ENCODE peak calls at places on chromosome 10, in nine cellular contexts. Z is amniotic stem cell; J is T1000; M is activated CD8-positive, alpha-beta memory T cell treated with anti-CD3 and anti-CD28 coated beads, Interleukin-2, amount 10 ng/mL, durations not matched to agents 7 days and 5 days; I is NCI-H345; N is HT1080; X is activated CD4-positive, alpha-beta T cell treated with anti-CD3 and anti-CD28 coated beads, Interleukin-2, amount 50 U/mL, for 4 hours; R is breast epithelium; L is astrocyte. S is an unnamed sample.

GRCh38 chr10:50437248-50437647 is 185.9 kb upstream of the ASAH2 start:
- DNase-seq in Z (no peak), J (no peak), M (no peak), I (no peak), N (no peak), X (no peak), R (no peak), L (no peak), S (no peak)

GRCh38 chr10:5343561-5343960 is 21.2 kb upstream of the UCN3 start:
- DNase-seq in Z (no peak), J (no peak), M (no peak), I (no peak), N (peak), X (no peak), R (no peak), L (no peak), S (no peak)

GRCh38 chr10:690227-691161 is 1.0 kb upstream of the DIP2C start:
- DNase-seq in Z (no peak), J (no peak), M (no peak), I (no peak), N (no peak), X (no peak), R (no peak), L (no peak), S (no peak)

GRCh38 chr10:52814506-52814905 is 41.9 kb upstream of the MBL2 start:
- DNase-seq in Z (no peak), J (no peak), M (no peak), I (no peak), N (no peak), X (no peak), R (no peak), L (no peak), S (no peak)

GRCh38 chr10:75600833-75601232 is 169.4 kb downstream of the LRMDA start:
- DNase-seq in Z (no peak), J (no peak), M (no peak), I (no peak), N (no peak), X (no peak), R (no peak), L (no peak), S (no peak)

GRCh38 chr10:59393349-59393748 is 31.0 kb upstream of the FAM13C start:
- DNase-seq in Z (no peak), J (no peak), M (no peak), I (no peak), N (peak), X (no peak), R (no peak), L (peak), S (no peak)

GRCh38 chr10:8049874-8050560 is 4.5 kb upstream of the GATA3 start:
- DNase-seq in Z (no peak), J (no peak), M (no peak), I (no peak), N (no peak), X (no peak), R (no peak), L (no peak), S (no peak)

GRCh38 chr10:49186613-49187012 is 1.6 kb downstream of the TMEM273 start:
- DNase-seq in Z (no peak), J (no peak), M (no peak), I (no peak), N (no peak), X (no peak), R (no peak), L (no peak), S (no peak)

GRCh38 chr10:115931301-115931700 is 341.7 kb downstream of the GFRA1 start:
- DNase-seq in Z (no peak), J (no peak), M (no peak), I (no peak), N (no peak), X (no peak), R (no peak), L (no peak), S (no peak)

GRCh38 chr10:76052798-76053473 is 621.5 kb downstream of the LRMDA start:
- DNase-seq in Z (no peak), J (no peak), M (no peak), I (no peak), N (no peak), X (no peak), R (no peak), L (no peak), S (no peak)

GRCh38 chr10:10911471-10911921 is 106.2 kb upstream of the CELF2 start:
- DNase-seq in Z (peak), J (peak), M (no peak), I (no peak), N (peak), X (no peak), R (peak), L (peak), S (peak)

GRCh38 chr10:58757352-58758071 is 244.8 kb downstream of the BICC1 start:
- DNase-seq in Z (no peak), J (no peak), M (no peak), I (no peak), N (no peak), X (no peak), R (no peak), L (no peak), S (no peak)

GRCh38 chr10:118682518-118682917 is 72.3 kb downstream of the CACUL1 start:
- DNase-seq in Z (no peak), J (no peak), M (no peak), I (no peak), N (no peak), X (no peak), R (no peak), L (no peak), S (no peak)

GRCh38 chr10:69728335-69728861 is 73.3 kb upstream of the COL13A1 start:
- DNase-seq in Z (no peak), J (no peak), M (no peak), I (no peak), N (peak), X (no peak), R (no peak), L (peak), S (no peak)

GRCh38 chr10:73785721-73786511 is 510 bp downstream of the ZSWIM8 start:
- DNase-seq in Z (no peak), J (no peak), M (peak), I (no peak), N (peak), X (peak), R (peak), L (peak), S (no peak)

GRCh38 chr10:112951349-112952281 is 1.6 kb downstream of the TCF7L2 start:
- DNase-seq in Z (no peak), J (no peak), M (no peak), I (peak), N (peak), X (peak), R (peak), L (peak), S (no peak)

GRCh38 chr10:90417056-90417455 is 440.8 kb downstream of the HTR7 start:
- DNase-seq in Z (no peak), J (no peak), M (no peak), I (no peak), N (peak), X (no peak), R (no peak), L (peak), S (no peak)

GRCh38 chr10:110442746-110443145 is 55.0 kb upstream of the DUSP5 start:
- DNase-seq in Z (no peak), J (no peak), M (no peak), I (no peak), N (no peak), X (no peak), R (no peak), L (no peak), S (no peak)

GRCh38 chr10:4260483-4260882 is 475.5 kb upstream of the KLF6 start:
- DNase-seq in Z (no peak), J (no peak), M (no peak), I (no peak), N (no peak), X (no peak), R (no peak), L (peak), S (no peak)

GRCh38 chr10:74000892-74001669 is 3.2 kb downstream of the VCL start:
- DNase-seq in Z (no peak), J (no peak), M (no peak), I (no peak), N (no peak), X (no peak), R (no peak), L (no peak), S (no peak)

GRCh38 chr10:32112055-32112454 is 55.8 kb upstream of the KIF5B start:
- DNase-seq in Z (peak), J (peak), M (no peak), I (no peak), N (peak), X (no peak), R (peak), L (peak), S (no peak)

GRCh38 chr10:129760416-129760815 is 203.7 kb downstream of the EBF3 start:
- DNase-seq in Z (no peak), J (no peak), M (no peak), I (no peak), N (no peak), X (no peak), R (peak), L (no peak), S (no peak)

GRCh38 chr10:80664071-80664680 is 126.5 kb downstream of the SH2D4B start:
- DNase-seq in Z (peak), J (peak), M (peak), I (peak), N (peak), X (peak), R (peak), L (peak), S (no peak)

GRCh38 chr10:95237376-95238170 is 43.5 kb downstream of the ACSM6 start:
- DNase-seq in Z (no peak), J (no peak), M (no peak), I (peak), N (peak), X (no peak), R (no peak), L (no peak), S (no peak)

GRCh38 chr10:89475567-89475966 is 59.8 kb downstream of the SLC16A12 start:
- DNase-seq in Z (no peak), J (no peak), M (no peak), I (no peak), N (no peak), X (no peak), R (no peak), L (peak), S (no peak)

GRCh38 chr10:96830511-96831199 is 1.4 kb upstream of the LCOR start:
- DNase-seq in Z (no peak), J (peak), M (peak), I (peak), N (peak), X (peak), R (peak), L (peak), S (no peak)

S was measured in esophagus muscularis mucosa.